ENCODE peak calls at places on chromosomes 7 and 10, in five cellular contexts. J is colonic mucosa, O is testis, W is lower lobe of right lung, L is spleen. G is an unnamed sample.

GRCh38 chr7:106583133-106583532 is 77.8 kb downstream of the CCDC71L start:
- DNase-seq in J (no peak), O (no peak), W (no peak), L (no peak), G (no peak)

GRCh38 chr7:74449809-74450397 is 3.8 kb upstream of the GTF2IRD1 start:
- DNase-seq in J (peak), O (peak), W (no peak), L (no peak), G (peak)

GRCh38 chr7:126394406-126394805 is 858.3 kb downstream of the GRM8 start:
- DNase-seq in J (no peak), O (no peak), W (no peak), L (peak), G (no peak)

GRCh38 chr7:143104759-143105158 is 27.1 kb upstream of the PIP start:
- DNase-seq in J (no peak), O (no peak), W (no peak), L (no peak), G (no peak)

GRCh38 chr10:47441973-47442750 is 41.8 kb downstream of the ANXA8 start:
- DNase-seq in J (no peak), O (no peak), W (peak), L (no peak), G (peak)

GRCh38 chr7:91165846-91166230 is 98.4 kb upstream of the FZD1 start:
- DNase-seq in J (no peak), O (no peak), W (no peak), L (no peak), G (no peak)

GRCh38 chr7:66662646-66663264 is 34.1 kb downstream of the KCTD7 start:
- DNase-seq in J (no peak), O (no peak), W (no peak), L (peak), G (no peak)

GRCh38 chr10:93954726-93955363 is 38.9 kb upstream of the PLCE1 start:
- DNase-seq in J (no peak), O (no peak), W (no peak), L (no peak), G (no peak)

GRCh38 chr7:134547738-134548054 is 1.2 kb upstream of the AKR1B15 start:
- DNase-seq in J (no peak), O (peak), W (peak), L (no peak), G (no peak)

GRCh38 chr10:62244785-62245595 is 23.7 kb downstream of the RTKN2 start:
- DNase-seq in J (peak), O (peak), W (no peak), L (no peak), G (no peak)
- TF ChIP-seq CTCF in J (peak), O (peak), W (peak), L (peak), G (peak)

DNA sequence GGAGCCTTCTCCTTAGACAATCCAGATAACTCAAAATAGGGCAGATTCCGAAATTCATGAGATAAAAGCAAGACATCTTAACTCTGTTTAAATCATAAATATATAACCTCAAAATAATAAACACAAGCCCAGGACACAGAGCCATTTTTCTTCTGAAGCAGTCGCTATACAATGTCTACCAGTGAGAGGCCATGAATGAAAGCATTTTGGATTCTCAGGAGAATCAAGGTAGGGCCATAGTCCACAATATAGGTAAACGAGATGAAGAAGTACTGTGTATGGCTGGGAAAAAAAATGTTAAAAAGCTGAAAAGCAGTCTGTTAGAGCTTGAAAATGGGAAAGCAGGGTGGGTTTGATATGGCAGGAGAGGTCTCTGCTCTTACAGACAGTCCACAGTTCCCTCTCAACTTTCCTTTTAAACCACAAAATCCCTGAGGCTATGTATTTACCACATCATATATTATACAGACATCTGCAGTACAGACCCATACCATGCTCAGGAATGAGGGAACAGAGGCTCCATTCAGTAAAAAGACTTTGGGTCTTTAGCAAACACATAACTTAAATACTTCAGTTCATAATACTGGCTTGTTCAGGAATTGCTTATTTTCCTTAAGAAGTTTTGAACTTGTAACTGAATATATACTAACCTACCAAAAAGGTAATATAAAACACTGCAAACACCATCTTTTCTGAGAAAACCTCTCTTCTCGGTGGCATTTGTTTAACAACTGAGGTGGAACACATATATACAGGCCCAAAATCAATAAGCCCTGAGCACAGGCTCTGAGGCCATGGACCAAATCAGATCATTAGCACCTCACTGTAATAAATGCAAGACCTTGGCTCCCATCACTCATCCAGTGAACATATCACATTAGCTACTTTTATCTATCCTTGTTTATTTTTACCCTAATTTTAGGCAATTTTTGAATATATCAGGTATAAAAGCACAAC is 109.3 kb downstream of the SORBS1 start:
- DNase-seq in J (no peak), O (no peak), W (no peak), L (no peak), G (no peak)
- H3K27ac ChIP-seq in J (no peak), O (peak), W (no peak), L (no peak), G (no peak)

GRCh38 chr10:122052702-122053101 is 63.7 kb downstream of the TACC2 start:
- DNase-seq in J (no peak), O (no peak), W (no peak), L (peak), G (no peak)

GRCh38 chr10:122055252-122055651 is 66.3 kb downstream of the TACC2 start:
- DNase-seq in J (no peak), O (no peak), W (no peak), L (no peak), G (no peak)

GRCh38 chr10:122056431-122057094 is 67.6 kb downstream of the TACC2 start:
- DNase-seq in J (peak), O (no peak), W (no peak), L (peak), G (no peak)

GRCh38 chr10:122053314-122053713 is 64.4 kb downstream of the TACC2 start:
- DNase-seq in J (no peak), O (no peak), W (no peak), L (peak), G (no peak)

GRCh38 chr10:122054046-122055025 is 65.4 kb downstream of the TACC2 start:
- DNase-seq in J (peak), O (peak), W (peak), L (peak), G (peak)
- TF ChIP-seq CTCF in J (peak), O (peak), W (peak), L (peak), G (peak)

GRCh38 chr10:29559996-29560395 is 74.8 kb downstream of the SVIL start:
- DNase-seq in J (no peak), O (no peak), W (no peak), L (no peak), G (no peak)
- H3K27ac ChIP-seq in J (no peak), O (no peak), W (no peak), L (no peak), G (no peak)

GRCh38 chr10:59460601-59461000 is 98.3 kb upstream of the FAM13C start:
- DNase-seq in J (no peak), O (no peak), W (no peak), L (no peak), G (no peak)

GRCh38 chr10:59464483-59464882 is 102.1 kb upstream of the FAM13C start:
- DNase-seq in J (no peak), O (no peak), W (no peak), L (no peak), G (no peak)

GRCh38 chr10:59463909-59464308 is 101.6 kb upstream of the FAM13C start:
- DNase-seq in J (no peak), O (no peak), W (no peak), L (no peak), G (no peak)

GRCh38 chr10:59470570-59470969 is 108.2 kb upstream of the FAM13C start:
- DNase-seq in J (no peak), O (no peak), W (no peak), L (no peak), G (peak)

GRCh38 chr10:59465089-59465488 is 102.7 kb upstream of the FAM13C start:
- DNase-seq in J (no peak), O (peak), W (no peak), L (no peak), G (no peak)
- TF ChIP-seq CTCF in J (no peak), O (no peak), W (no peak), L (no peak), G (peak)

GRCh38 chr10:6170638-6171037 is 32.1 kb upstream of the PFKFB3 start:
- DNase-seq in J (peak), O (peak), W (no peak), L (no peak), G (no peak)

GRCh38 chr10:6173203-6173602 is 29.5 kb upstream of the PFKFB3 start:
- DNase-seq in J (no peak), O (no peak), W (no peak), L (no peak), G (peak)

GRCh38 chr10:6175329-6176055 is 27.2 kb upstream of the PFKFB3 start:
- DNase-seq in J (no peak), O (no peak), W (no peak), L (no peak), G (no peak)

GRCh38 chr10:6174201-6174874 is 28.4 kb upstream of the PFKFB3 start:
- DNase-seq in J (no peak), O (no peak), W (no peak), L (no peak), G (no peak)

DNA sequence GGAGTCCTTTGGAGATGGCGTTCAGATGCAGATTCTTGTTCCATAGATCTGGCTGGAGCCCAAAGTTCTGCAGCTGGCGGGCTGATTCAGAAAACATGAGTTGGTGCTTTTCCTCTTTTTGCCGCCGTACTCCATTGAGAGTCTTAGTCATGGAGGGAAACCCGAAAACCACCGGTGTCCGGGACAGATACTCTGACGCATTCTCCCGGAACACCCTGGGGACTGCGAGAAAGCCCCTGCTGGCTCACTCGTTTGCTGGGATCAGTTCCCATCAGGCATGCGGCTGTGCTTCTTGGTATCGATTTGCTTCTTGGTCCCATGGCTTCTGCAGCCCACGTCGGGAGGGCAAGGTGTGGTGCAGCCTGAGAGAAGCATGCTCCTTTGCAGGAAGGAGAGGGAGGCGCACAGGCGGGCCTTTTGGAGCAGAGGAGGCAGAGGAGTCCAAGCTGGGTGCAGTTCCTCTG is 30.8 kb upstream of the PFKFB3 start:
- DNase-seq in J (peak), O (peak), W (no peak), L (peak), G (no peak)
- H3K27ac ChIP-seq in J (peak), O (peak), W (peak), L (peak), G (no peak)

G was measured in H9.